ENCODE peak calls at places on chromosomes 13 and 19, in seven cellular contexts. D, K, N, T, Z, U and I are unnamed samples.

GRCh38 chr19:39679791-39680168 is 24.1 kb downstream of the LGALS16 start:
- DNase-seq in D (no peak), K (no peak), N (no peak), T (no peak), Z (no peak), U (no peak), I (no peak)

GRCh38 chr13:26022538-26023292 is 29.1 kb downstream of the SHISA2 start:
- DNase-seq in D (peak), K (no peak), N (no peak), T (no peak), Z (peak), U (peak), I (no peak)

GRCh38 chr19:8566855-8567254 is 10.4 kb downstream of the MYO1F start:
- DNase-seq in D (no peak), K (no peak), N (no peak), T (no peak), Z (no peak), U (peak), I (no peak)

GRCh38 chr13:20127263-20127562 is 33.6 kb downstream of the GJA3 start:
- DNase-seq in D (no peak), K (no peak), N (no peak), T (no peak), Z (no peak), U (no peak), I (peak)

GRCh38 chr19:50803633-50804419 is 13.6 kb downstream of the ACP4 start:
- DNase-seq in D (no peak), K (no peak), N (no peak), T (no peak), Z (peak), U (peak), I (no peak)

GRCh38 chr13:38577048-38577447 is 109.8 kb upstream of the FREM2 start:
- DNase-seq in D (no peak), K (no peak), N (no peak), T (no peak), Z (peak), U (no peak), I (peak)

GRCh38 chr13:97298816-97299215 is 76.7 kb downstream of the MBNL2 start:
- DNase-seq in D (peak), K (no peak), N (no peak), T (no peak), Z (no peak), U (peak), I (no peak)

GRCh38 chr13:24288870-24289269 is 20.5 kb upstream of the C1QTNF9 start:
- DNase-seq in D (peak), K (no peak), N (no peak), T (no peak), Z (peak), U (peak), I (no peak)

GRCh38 chr19:6220385-6221191 is 59.2 kb downstream of the MLLT1 start:
- DNase-seq in D (peak), K (no peak), N (no peak), T (no peak), Z (no peak), U (peak), I (no peak)

GRCh38 chr13:20274466-20274865 is 42.3 kb upstream of the GJB6 start:
- DNase-seq in D (no peak), K (no peak), N (no peak), T (no peak), Z (no peak), U (peak), I (no peak)

GRCh38 chr13:30963794-30964193 is 31.3 kb downstream of the TEX26 start:
- DNase-seq in D (peak), K (no peak), N (no peak), T (no peak), Z (no peak), U (no peak), I (no peak)

GRCh38 chr13:76216729-76217128 is 580.6 kb downstream of the LMO7 start:
- DNase-seq in D (no peak), K (no peak), N (no peak), T (no peak), Z (no peak), U (peak), I (no peak)

GRCh38 chr19:45473366-45474190 is 5.8 kb downstream of the FOSB start:
- DNase-seq in D (no peak), K (no peak), N (no peak), T (no peak), Z (no peak), U (peak), I (peak)

GRCh38 chr19:20357921-20358320 is 190.9 kb downstream of the ZNF486 start:
- DNase-seq in D (no peak), K (no peak), N (no peak), T (no peak), Z (no peak), U (no peak), I (no peak)

GRCh38 chr13:113560645-113561416 is 23.7 kb upstream of the TFDP1 start:
- DNase-seq in D (no peak), K (no peak), N (no peak), T (no peak), Z (no peak), U (no peak), I (no peak)

GRCh38 chr19:52716578-52716977 is 18.3 kb downstream of the ZNF611 start:
- DNase-seq in D (no peak), K (peak), N (peak), T (no peak), Z (no peak), U (no peak), I (peak)

GRCh38 chr13:47672245-47672975 is 328.7 kb downstream of the SUCLA2 start:
- DNase-seq in D (no peak), K (no peak), N (no peak), T (no peak), Z (peak), U (no peak), I (no peak)

GRCh38 chr19:57338798-57339378 is 12.2 kb upstream of the ZNF304 start:
- DNase-seq in D (peak), K (no peak), N (no peak), T (no peak), Z (peak), U (no peak), I (no peak)

GRCh38 chr13:112619730-112620639 is 32.0 kb upstream of the TUBGCP3 start:
- DNase-seq in D (no peak), K (peak), N (no peak), T (peak), Z (peak), U (no peak), I (peak)

GRCh38 chr19:52735734-52736133 is 890 bp upstream of the ZNF611 start:
- DNase-seq in D (no peak), K (peak), N (peak), T (peak), Z (peak), U (peak), I (peak)

GRCh38 chr19:58042709-58043340 is 9.0 kb downstream of the ZSCAN1 start:
- DNase-seq in D (no peak), K (peak), N (peak), T (no peak), Z (no peak), U (no peak), I (peak)

GRCh38 chr19:30224689-30225606 is 147.2 kb upstream of the ZNF536 start:
- DNase-seq in D (no peak), K (no peak), N (no peak), T (no peak), Z (no peak), U (no peak), I (peak)

GRCh38 chr19:50555447-50556235 is 12.6 kb downstream of the LRRC4B start:
- DNase-seq in D (no peak), K (peak), N (peak), T (no peak), Z (peak), U (no peak), I (peak)

GRCh38 chr19:51025809-51026553 is 435 bp downstream of the KLK11 start:
- DNase-seq in D (no peak), K (no peak), N (no peak), T (no peak), Z (no peak), U (no peak), I (no peak)

GRCh38 chr19:1026189-1027019 is at the start of gene CNN2:
- DNase-seq in D (peak), K (peak), N (no peak), T (peak), Z (peak), U (peak), I (peak)

GRCh38 chr19:42143341-42144234 is 11.3 kb upstream of the POU2F2 start:
- DNase-seq in D (peak), K (peak), N (no peak), T (peak), Z (peak), U (peak), I (peak)

GRCh38 chr13:26253262-26253786 is 605 bp upstream of the CDK8 start:
- DNase-seq in D (no peak), K (no peak), N (no peak), T (no peak), Z (no peak), U (no peak), I (no peak)

GRCh38 chr19:44912854-44913253 is 1.6 kb upstream of the APOC1 start:
- DNase-seq in D (no peak), K (no peak), N (no peak), T (no peak), Z (no peak), U (no peak), I (no peak)

GRCh38 chr19:43562698-43563241 is 12.6 kb downstream of the XRCC1 start:
- DNase-seq in D (peak), K (no peak), N (no peak), T (no peak), Z (peak), U (peak), I (no peak)

GRCh38 chr13:106349080-106349841 is 186.2 kb downstream of the EFNB2 start:
- DNase-seq in D (peak), K (peak), N (peak), T (peak), Z (peak), U (peak), I (peak)

GRCh38 chr13:106355866-106356265 is 179.6 kb downstream of the EFNB2 start:
- DNase-seq in D (no peak), K (no peak), N (no peak), T (no peak), Z (no peak), U (no peak), I (no peak)

GRCh38 chr13:106354961-106355360 is 180.5 kb downstream of the EFNB2 start:
- DNase-seq in D (no peak), K (no peak), N (no peak), T (no peak), Z (no peak), U (no peak), I (no peak)

GRCh38 chr13:106350208-106350607 is 185.3 kb downstream of the EFNB2 start:
- DNase-seq in D (no peak), K (no peak), N (no peak), T (no peak), Z (no peak), U (no peak), I (peak)

GRCh38 chr13:106352850-106353249 is 182.6 kb downstream of the EFNB2 start:
- DNase-seq in D (peak), K (no peak), N (no peak), T (no peak), Z (peak), U (no peak), I (no peak)
- H2AK5ac ChIP-seq in D (no peak), K (no peak), N (no peak), T (no peak), Z (no peak), U (no peak), I (no peak)

GRCh38 chr13:90919153-90919552 is 428.3 kb upstream of the MIR17HG start:
- DNase-seq in D (no peak), K (no peak), N (no peak), T (no peak), Z (no peak), U (no peak), I (peak)
- H2AK5ac ChIP-seq in D (no peak), K (no peak), N (no peak), T (no peak), Z (peak), U (no peak), I (no peak)

DNA sequence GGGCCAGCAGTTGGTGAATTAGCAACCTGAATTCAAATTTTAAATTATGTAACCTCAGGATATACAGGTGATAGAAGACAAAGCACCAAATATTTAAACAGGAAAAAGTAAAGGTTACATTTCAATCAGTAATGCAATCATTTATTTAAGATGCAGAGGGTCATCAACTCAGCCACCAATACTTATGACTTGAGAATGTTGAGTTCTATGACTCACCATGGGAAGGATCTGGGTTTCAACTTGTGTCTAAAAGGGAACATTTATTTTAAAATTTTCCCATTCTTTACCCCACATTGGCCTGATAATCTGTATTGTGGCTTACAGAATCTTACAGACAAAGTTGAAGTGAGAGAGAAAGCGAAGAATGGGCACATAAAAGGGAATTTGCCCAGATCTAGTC is 418.0 kb downstream of the NDFIP2 start:
- DNase-seq in D (peak), K (no peak), N (no peak), T (no peak), Z (no peak), U (no peak), I (no peak)
- H2AK5ac ChIP-seq in D (no peak), K (no peak), N (no peak), T (no peak), Z (no peak), U (no peak), I (no peak)

DNA sequence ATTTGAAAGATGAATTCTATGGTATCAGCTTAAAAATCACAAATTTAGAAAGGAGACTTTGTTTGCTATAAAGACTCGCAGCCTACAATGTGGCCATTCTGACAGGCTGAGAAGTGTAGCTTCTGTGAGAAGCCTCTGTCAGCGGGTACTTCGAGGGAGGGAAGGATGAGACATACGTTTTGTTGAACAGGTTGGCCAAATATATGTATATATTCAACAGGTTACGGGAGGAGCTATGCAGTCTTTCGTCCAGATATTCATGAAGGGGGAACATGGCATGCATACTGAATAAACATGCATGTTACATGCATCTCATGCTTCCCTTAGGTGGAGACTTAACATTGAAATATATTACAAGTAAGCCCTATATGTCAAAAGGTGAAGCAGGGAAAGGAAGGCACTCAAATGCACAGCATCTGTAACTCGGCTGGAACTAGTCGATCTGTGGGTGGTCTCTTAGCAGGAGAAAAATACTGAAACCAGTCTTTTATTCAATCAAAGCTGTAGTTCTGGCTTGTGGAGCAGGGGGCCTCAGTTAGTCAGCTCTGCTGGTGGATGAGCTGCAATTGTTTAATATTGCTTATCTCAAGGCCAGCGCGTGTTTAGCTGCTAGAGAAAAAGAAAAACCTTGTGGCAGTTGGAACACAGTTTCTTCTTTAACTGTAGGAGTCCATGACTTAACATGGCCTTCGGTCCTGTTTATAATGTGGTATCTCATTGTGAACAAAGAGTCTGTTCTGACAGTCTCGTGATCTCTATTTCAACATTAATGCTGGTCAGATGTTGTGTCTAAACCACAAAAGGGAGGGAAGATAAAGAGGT is 94.3 kb downstream of the FAM216B start:
- DNase-seq in D (peak), K (peak), N (peak), T (peak), Z (peak), U (no peak), I (peak)
- H2AK5ac ChIP-seq in D (no peak), K (no peak), N (peak), T (no peak), Z (no peak), U (no peak), I (no peak)

GRCh38 chr13:29270536-29271045 is 324.9 kb downstream of the SLC7A1 start:
- DNase-seq in D (no peak), K (no peak), N (no peak), T (no peak), Z (no peak), U (no peak), I (no peak)

GRCh38 chr13:29266261-29266660 is 329.2 kb downstream of the SLC7A1 start:
- DNase-seq in D (no peak), K (no peak), N (no peak), T (no peak), Z (no peak), U (no peak), I (no peak)

GRCh38 chr13:29266743-29267142 is 328.7 kb downstream of the SLC7A1 start:
- DNase-seq in D (no peak), K (no peak), N (no peak), T (no peak), Z (no peak), U (no peak), I (no peak)
- H2AK5ac ChIP-seq in D (no peak), K (no peak), N (no peak), T (no peak), Z (no peak), U (no peak), I (no peak)

GRCh38 chr13:53522034-53522433 is 493.4 kb downstream of the OLFM4 start:
- DNase-seq in D (no peak), K (no peak), N (no peak), T (no peak), Z (no peak), U (no peak), I (no peak)

DNA sequence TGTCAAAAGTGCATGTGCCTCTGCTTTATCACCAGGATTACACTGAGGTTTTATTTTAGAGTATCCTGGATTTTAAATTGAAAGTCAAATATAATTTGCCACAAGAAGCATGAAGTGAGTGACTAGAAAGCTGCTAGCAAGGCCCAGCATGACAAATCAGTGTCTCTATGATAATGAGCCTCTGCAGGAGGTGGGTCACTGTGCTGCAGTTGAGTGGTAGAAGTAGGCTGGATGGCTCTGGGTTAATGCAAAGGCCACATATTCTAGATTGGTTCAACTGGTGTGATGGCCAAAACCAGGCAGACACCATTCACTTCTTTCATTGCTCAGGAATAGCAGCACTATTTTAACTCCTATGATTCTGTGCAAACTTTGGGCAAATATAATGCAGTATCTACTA is 491.5 kb downstream of the OLFM4 start:
- DNase-seq in D (no peak), K (no peak), N (no peak), T (no peak), Z (no peak), U (no peak), I (peak)
- H2AK5ac ChIP-seq in D (no peak), K (no peak), N (no peak), T (no peak), Z (no peak), U (no peak), I (no peak)

GRCh38 chr19:33102893-33103292 is 21.9 kb downstream of the GPATCH1 start:
- DNase-seq in D (no peak), K (no peak), N (no peak), T (no peak), Z (no peak), U (no peak), I (no peak)
- H2AK5ac ChIP-seq in D (no peak), K (no peak), N (no peak), T (no peak), Z (no peak), U (no peak), I (no peak)

GRCh38 chr13:43804461-43805070 is 17.8 kb upstream of the ENOX1 start:
- DNase-seq in D (peak), K (no peak), N (no peak), T (peak), Z (peak), U (peak), I (peak)
- H2AK5ac ChIP-seq in D (peak), K (no peak), N (no peak), T (no peak), Z (no peak), U (no peak), I (no peak)